ENCODE peak calls at places on chromosomes 12 and 14, in six cellular contexts. F, E, A, C, D and G are unnamed samples.

GRCh38 chr14:61462566-61463195 is 141.3 kb downstream of the PRKCH start:
- DNase-seq in F (no peak), E (no peak), A (peak), C (no peak), D (peak), G (no peak)

GRCh38 chr14:38256358-38256840 is 506 bp upstream of the CLEC14A start:
- DNase-seq in F (no peak), E (no peak), A (no peak), C (no peak), D (peak), G (no peak)

GRCh38 chr12:115163710-115164109 is 479.7 kb upstream of the TBX3 start:
- DNase-seq in F (no peak), E (no peak), A (no peak), C (no peak), D (no peak), G (no peak)

GRCh38 chr12:15701212-15701611 is 88.0 kb downstream of the EPS8 start:
- DNase-seq in F (no peak), E (no peak), A (peak), C (no peak), D (peak), G (no peak)

GRCh38 chr14:69137456-69138188 is 15.3 kb downstream of the DCAF5 start:
- DNase-seq in F (peak), E (no peak), A (no peak), C (no peak), D (peak), G (no peak)

GRCh38 chr12:82659343-82660207 is 27.1 kb upstream of the TMTC2 start:
- DNase-seq in F (no peak), E (no peak), A (no peak), C (no peak), D (no peak), G (no peak)

GRCh38 chr14:55221186-55221585 is 29.8 kb upstream of the DLGAP5 start:
- DNase-seq in F (no peak), E (no peak), A (peak), C (no peak), D (peak), G (no peak)

GRCh38 chr14:88613552-88614010 is 50.7 kb downstream of the ZC3H14 start:
- DNase-seq in F (peak), E (no peak), A (peak), C (no peak), D (peak), G (no peak)

GRCh38 chr12:39412210-39412609 is 30.7 kb downstream of the KIF21A start:
- DNase-seq in F (no peak), E (no peak), A (no peak), C (no peak), D (no peak), G (no peak)

GRCh38 chr12:49680075-49680474 is 27.1 kb downstream of the FMNL3 start:
- DNase-seq in F (no peak), E (no peak), A (peak), C (no peak), D (no peak), G (no peak)

GRCh38 chr12:121713257-121714155 is 954 bp downstream of the TMEM120B start:
- DNase-seq in F (peak), E (no peak), A (peak), C (no peak), D (peak), G (no peak)

GRCh38 chr12:49903700-49904423 is at the start of gene FAIM2:
- DNase-seq in F (no peak), E (peak), A (peak), C (peak), D (peak), G (no peak)

GRCh38 chr14:22509751-22510300 is 79.2 kb downstream of the DAD1 start:
- DNase-seq in F (no peak), E (no peak), A (no peak), C (no peak), D (no peak), G (no peak)

GRCh38 chr12:10285919-10286318 is 21.8 kb upstream of the KLRD1 start:
- DNase-seq in F (no peak), E (no peak), A (no peak), C (no peak), D (no peak), G (no peak)

GRCh38 chr14:76336876-76337275 is 39.1 kb upstream of the ESRRB start:
- DNase-seq in F (no peak), E (no peak), A (no peak), C (no peak), D (no peak), G (no peak)

GRCh38 chr12:111209779-111210178 is 159.1 kb downstream of the PHETA1 start:
- DNase-seq in F (no peak), E (no peak), A (no peak), C (no peak), D (no peak), G (no peak)